ENCODE peak calls at places on chromosomes 16 and 17, in six cellular contexts. M is mammary epithelial cell, C is upper lobe of right lung, J is progenitor cell of endocrine pancreas, A is HCT116, O is WTC11. H is an unnamed sample.

GRCh38 chr17:46995841-46996571 is 17.0 kb upstream of the RPRML start:
- DNase-seq in M (peak; percentile 57), C (no peak), J (no peak), A (no peak), O (no peak), H (no peak)

GRCh38 chr17:57803026-57803425 is 46.8 kb downstream of the MRPS23 start:
- DNase-seq in M (no peak), C (no peak), J (no peak), A (no peak), O (no peak), H (no peak)

GRCh38 chr17:7851438-7852261 is 3.2 kb upstream of the TMEM88 start:
- DNase-seq in M (peak; percentile 84), C (peak; percentile 96), J (peak; percentile 89), A (no peak), O (peak; percentile 96), H (peak; percentile 94)

GRCh38 chr16:67156146-67156844 is 3.4 kb downstream of the TRADD start:
- DNase-seq in M (no peak), C (no peak), J (no peak), A (no peak), O (no peak), H (no peak)

GRCh38 chr16:9027070-9027799 is 63.5 kb upstream of the USP7 start:
- DNase-seq in M (peak; percentile 25), C (no peak), J (no peak), A (no peak), O (no peak), H (no peak)

GRCh38 chr16:67481561-67482259 is 753 bp upstream of the ATP6V0D1 start:
- DNase-seq in M (no peak), C (peak; percentile 76), J (no peak), A (no peak), O (no peak), H (no peak)

GRCh38 chr16:50068550-50068949 is 2.8 kb downstream of the HEATR3 start:
- DNase-seq in M (no peak), C (no peak), J (no peak), A (no peak), O (no peak), H (no peak)

GRCh38 chr16:16025214-16025968 is 76.0 kb downstream of the ABCC1 start:
- DNase-seq in M (peak; percentile 85), C (no peak), J (no peak), A (no peak), O (no peak), H (no peak)

GRCh38 chr16:62035115-62036092 is 834 bp downstream of the CDH8 start:
- DNase-seq in M (no peak), C (no peak), J (peak; percentile 18), A (no peak), O (peak; percentile 73), H (peak; percentile 70)

GRCh38 chr16:86681440-86681838 is 103.1 kb downstream of the FOXL1 start:
- DNase-seq in M (no peak), C (no peak), J (no peak), A (no peak), O (no peak), H (no peak)

GRCh38 chr17:70588003-70588402 is 418.7 kb downstream of the KCNJ2 start:
- DNase-seq in M (peak; percentile 44), C (no peak), J (no peak), A (no peak), O (no peak), H (no peak)

GRCh38 chr17:44610331-44610730 is 45.9 kb upstream of the MEIOC start:
- DNase-seq in M (no peak), C (no peak), J (peak; percentile 42), A (no peak), O (no peak), H (no peak)

GRCh38 chr17:17675925-17676534 is 5.2 kb upstream of the RAI1 start:
- DNase-seq in M (peak; percentile 99), C (no peak), J (no peak), A (peak; percentile 48), O (peak; percentile 37), H (no peak)

GRCh38 chr17:38404174-38404943 is 23.9 kb upstream of the ARHGAP23 start:
- DNase-seq in M (no peak), C (no peak), J (no peak), A (no peak), O (no peak), H (no peak)

GRCh38 chr17:77147357-77147801 is 6.6 kb downstream of the SEC14L1 start:
- DNase-seq in M (no peak), C (peak; percentile 34), J (no peak), A (no peak), O (no peak), H (no peak)

GRCh38 chr16:11452746-11453344 is 107.6 kb downstream of the RMI2 start:
- DNase-seq in M (no peak), C (no peak), J (no peak), A (no peak), O (no peak), H (no peak)

GRCh38 chr17:29566473-29567361 is at the start of gene ABHD15:
- DNase-seq in M (peak; percentile 58), C (peak; percentile 92), J (no peak), A (peak; percentile 19), O (peak; percentile 56), H (peak; percentile 75)

GRCh38 chr16:85553436-85554113 is 59.5 kb upstream of the GSE1 start:
- DNase-seq in M (peak; percentile 41), C (peak; percentile 89), J (peak; percentile 68), A (peak; percentile 59), O (peak; percentile 76), H (no peak)

GRCh38 chr16:81318711-81319110 is 3.9 kb downstream of the GAN start:
- DNase-seq in M (no peak), C (no peak), J (no peak), A (no peak), O (no peak), H (no peak)

GRCh38 chr16:12245923-12246290 is 269.4 kb downstream of the SNX29 start:
- DNase-seq in M (no peak), C (no peak), J (no peak), A (no peak), O (no peak), H (no peak)

GRCh38 chr17:72587156-72587555 is 466.3 kb downstream of the SOX9 start:
- DNase-seq in M (peak; percentile 87), C (no peak), J (no peak), A (no peak), O (no peak), H (no peak)

GRCh38 chr16:85289760-85290625 is 177.7 kb upstream of the CIBAR2 start:
- DNase-seq in M (no peak), C (no peak), J (no peak), A (no peak), O (no peak), H (no peak)

GRCh38 chr17:61575983-61576382 is 15.0 kb downstream of the NACA2 start:
- DNase-seq in M (no peak), C (no peak), J (no peak), A (no peak), O (no peak), H (no peak)

GRCh38 chr17:61571624-61572023 is 19.4 kb downstream of the NACA2 start:
- DNase-seq in M (no peak), C (no peak), J (no peak), A (no peak), O (no peak), H (no peak)

GRCh38 chr17:61578645-61579044 is 12.4 kb downstream of the NACA2 start:
- DNase-seq in M (no peak), C (no peak), J (no peak), A (no peak), O (no peak), H (no peak)

GRCh38 chr17:61575352-61575975 is 15.6 kb downstream of the NACA2 start:
- DNase-seq in M (no peak), C (no peak), J (no peak), A (no peak), O (no peak), H (no peak)

GRCh38 chr17:61574542-61575351 is 16.3 kb downstream of the NACA2 start:
- DNase-seq in M (peak; percentile 57), C (no peak), J (no peak), A (peak; percentile 74), O (peak; percentile 41), H (no peak)
- TF ChIP-seq CTCF in M (peak; percentile 45), C (no peak), J (peak; percentile 36), A (peak; percentile 57), O (no peak), H (peak; percentile 60)

GRCh38 chr17:61479493-61480413 is 27.5 kb downstream of the TBX4 start:
- DNase-seq in M (no peak), C (no peak), J (no peak), A (no peak), O (no peak), H (no peak)

GRCh38 chr17:61477204-61477834 is 25.1 kb downstream of the TBX4 start:
- DNase-seq in M (no peak), C (peak; percentile 58), J (no peak), A (no peak), O (no peak), H (no peak)

GRCh38 chr17:61480414-61480807 is 28.2 kb downstream of the TBX4 start:
- DNase-seq in M (no peak), C (no peak), J (no peak), A (no peak), O (no peak), H (no peak)

GRCh38 chr17:61478026-61478789 is 26.0 kb downstream of the TBX4 start:
- DNase-seq in M (no peak), C (peak; percentile 30), J (no peak), A (no peak), O (no peak), H (no peak)

GRCh38 chr17:61478790-61479492 is 26.7 kb downstream of the TBX4 start:
- DNase-seq in M (no peak), C (no peak), J (no peak), A (no peak), O (no peak), H (no peak)
- TF ChIP-seq CTCF in M (peak; percentile 8), C (no peak), J (no peak), A (no peak), O (no peak), H (no peak)

DNA sequence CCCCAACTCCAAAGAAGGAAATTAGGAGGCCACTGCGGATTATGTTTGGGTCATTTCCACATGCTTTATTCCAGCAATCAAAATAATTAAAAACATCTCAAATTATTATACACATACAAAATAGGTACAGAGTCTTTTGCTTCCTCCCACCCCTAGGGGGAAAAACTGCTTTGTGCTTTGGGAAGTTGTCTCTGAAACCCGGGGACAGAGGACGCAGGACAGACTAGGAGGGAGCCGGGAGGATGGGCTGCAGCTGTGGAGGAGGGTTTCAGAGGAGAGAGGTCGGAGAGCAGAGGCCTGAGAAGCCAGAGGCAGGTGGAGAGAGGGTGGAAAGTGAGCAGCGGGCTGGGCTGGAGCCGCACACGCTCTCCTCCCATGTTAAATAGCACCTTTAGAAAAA is 17.4 kb downstream of the COL1A1 start:
- DNase-seq in M (no peak), C (no peak), J (no peak), A (no peak), O (no peak), H (no peak)
- TF ChIP-seq CTCF in M (no peak), C (no peak), J (no peak), A (peak; percentile 21), O (no peak), H (peak; percentile 59)

GRCh38 chr17:66287911-66288310 is 14.5 kb upstream of the PRKCA start:
- DNase-seq in M (no peak), C (no peak), J (no peak), A (no peak), O (no peak), H (no peak)

GRCh38 chr17:66292351-66292750 is 10.1 kb upstream of the PRKCA start:
- DNase-seq in M (no peak), C (no peak), J (no peak), A (no peak), O (no peak), H (no peak)

GRCh38 chr17:66285149-66285548 is 17.3 kb upstream of the PRKCA start:
- DNase-seq in M (no peak), C (no peak), J (no peak), A (no peak), O (no peak), H (no peak)

GRCh38 chr17:66290097-66290722 is 12.2 kb upstream of the PRKCA start:
- DNase-seq in M (no peak), C (no peak), J (no peak), A (no peak), O (no peak), H (no peak)
- TF ChIP-seq CTCF in M (no peak), C (peak; percentile 16), J (peak; percentile 25), A (no peak), O (no peak), H (peak; percentile 35)